ENCODE peak calls at places on chromosomes 12 and 14, in seven cellular contexts. One of them, this sample, is unnamed.

GRCh38 chr14:96925422-96925821 is 128.2 kb downstream of the VRK1 start:
- DNase-seq in foreskin fibroblast: no peak
- DNase-seq in cardiac muscle cell: no peak
- DNase-seq in NT2/D1: no peak
- DNase-seq in psoas muscle: no peak
- DNase-seq in effector memory CD4-positive, alpha-beta T cell: no peak
- DNase-seq in NB4: no peak
- DNase-seq in this sample: no peak

GRCh38 chr12:91140660-91141045 is 29.4 kb upstream of the LUM start:
- DNase-seq in NT2/D1: no peak
- DNase-seq in psoas muscle: no peak
- DNase-seq in effector memory CD4-positive, alpha-beta T cell: no peak
- DNase-seq in cardiac muscle cell: peak
- DNase-seq in foreskin fibroblast: peak
- DNase-seq in NB4: no peak
- DNase-seq in this sample: peak

GRCh38 chr12:45543887-45544286 is 185.6 kb upstream of the ARID2 start:
- DNase-seq in foreskin fibroblast: peak
- DNase-seq in psoas muscle: no peak
- DNase-seq in effector memory CD4-positive, alpha-beta T cell: peak
- DNase-seq in NT2/D1: peak
- DNase-seq in NB4: peak
- DNase-seq in cardiac muscle cell: peak
- DNase-seq in this sample: peak

GRCh38 chr14:81625343-81625742 is 91.7 kb upstream of the SEL1L start:
- DNase-seq in psoas muscle: no peak
- DNase-seq in effector memory CD4-positive, alpha-beta T cell: no peak
- DNase-seq in NB4: peak
- DNase-seq in foreskin fibroblast: no peak
- DNase-seq in cardiac muscle cell: peak
- DNase-seq in NT2/D1: no peak
- DNase-seq in this sample: peak

GRCh38 chr12:49052451-49053208 is 8.0 kb downstream of the KMT2D start:
- DNase-seq in cardiac muscle cell: no peak
- DNase-seq in NB4: no peak
- DNase-seq in NT2/D1: no peak
- DNase-seq in effector memory CD4-positive, alpha-beta T cell: no peak
- DNase-seq in psoas muscle: no peak
- DNase-seq in foreskin fibroblast: no peak
- DNase-seq in this sample: no peak

GRCh38 chr14:74611672-74612345 is at the start of gene LTBP2:
- DNase-seq in psoas muscle: no peak
- DNase-seq in effector memory CD4-positive, alpha-beta T cell: no peak
- DNase-seq in foreskin fibroblast: no peak
- DNase-seq in NT2/D1: no peak
- DNase-seq in NB4: peak
- DNase-seq in cardiac muscle cell: peak
- DNase-seq in this sample: no peak

GRCh38 chr14:53209370-53209769 is 56.2 kb upstream of the DDHD1 start:
- DNase-seq in NB4: peak
- DNase-seq in psoas muscle: no peak
- DNase-seq in effector memory CD4-positive, alpha-beta T cell: no peak
- DNase-seq in NT2/D1: no peak
- DNase-seq in cardiac muscle cell: peak
- DNase-seq in foreskin fibroblast: peak
- DNase-seq in this sample: peak

GRCh38 chr12:66725031-66725430 is 46.2 kb upstream of the GRIP1 start:
- DNase-seq in foreskin fibroblast: no peak
- DNase-seq in NB4: no peak
- DNase-seq in psoas muscle: no peak
- DNase-seq in effector memory CD4-positive, alpha-beta T cell: no peak
- DNase-seq in NT2/D1: no peak
- DNase-seq in cardiac muscle cell: no peak
- DNase-seq in this sample: no peak

GRCh38 chr12:69097619-69098368 is 141.6 kb upstream of the CPSF6 start:
- DNase-seq in cardiac muscle cell: peak
- DNase-seq in NT2/D1: no peak
- DNase-seq in foreskin fibroblast: peak
- DNase-seq in psoas muscle: no peak
- DNase-seq in effector memory CD4-positive, alpha-beta T cell: no peak
- DNase-seq in NB4: no peak
- DNase-seq in this sample: peak

GRCh38 chr14:21768116-21768874 is 94.7 kb upstream of the OR4E1 start:
- DNase-seq in effector memory CD4-positive, alpha-beta T cell: no peak
- DNase-seq in NB4: peak
- DNase-seq in cardiac muscle cell: peak
- DNase-seq in psoas muscle: no peak
- DNase-seq in foreskin fibroblast: no peak
- DNase-seq in NT2/D1: peak
- DNase-seq in this sample: no peak

GRCh38 chr12:89179983-89180382 is 172.3 kb downstream of the DUSP6 start:
- DNase-seq in NB4: peak
- DNase-seq in psoas muscle: no peak
- DNase-seq in cardiac muscle cell: peak
- DNase-seq in foreskin fibroblast: peak
- DNase-seq in effector memory CD4-positive, alpha-beta T cell: no peak
- DNase-seq in NT2/D1: no peak
- DNase-seq in this sample: peak

GRCh38 chr12:51961834-51962233 is 10.3 kb downstream of the ACVR1B start:
- DNase-seq in NT2/D1: no peak
- DNase-seq in NB4: no peak
- DNase-seq in effector memory CD4-positive, alpha-beta T cell: no peak
- DNase-seq in psoas muscle: no peak
- DNase-seq in foreskin fibroblast: no peak
- DNase-seq in cardiac muscle cell: no peak
- DNase-seq in this sample: no peak

GRCh38 chr12:51534216-51534615 is 56.8 kb upstream of the SCN8A start:
- DNase-seq in psoas muscle: no peak
- DNase-seq in NB4: no peak
- DNase-seq in cardiac muscle cell: no peak
- DNase-seq in NT2/D1: no peak
- DNase-seq in foreskin fibroblast: no peak
- DNase-seq in effector memory CD4-positive, alpha-beta T cell: no peak
- DNase-seq in this sample: no peak

GRCh38 chr14:32397871-32398640 is 69.0 kb downstream of the AKAP6 start:
- DNase-seq in cardiac muscle cell: peak
- DNase-seq in NB4: no peak
- DNase-seq in psoas muscle: no peak
- DNase-seq in NT2/D1: no peak
- DNase-seq in effector memory CD4-positive, alpha-beta T cell: no peak
- DNase-seq in foreskin fibroblast: peak
- DNase-seq in this sample: peak

GRCh38 chr12:67386869-67387570 is 117.9 kb downstream of the CAND1 start:
- DNase-seq in effector memory CD4-positive, alpha-beta T cell: no peak
- DNase-seq in psoas muscle: no peak
- DNase-seq in cardiac muscle cell: no peak
- DNase-seq in NB4: no peak
- DNase-seq in NT2/D1: no peak
- DNase-seq in foreskin fibroblast: no peak
- DNase-seq in this sample: peak

GRCh38 chr12:125579916-125580315 is 514.7 kb downstream of the AACS start:
- DNase-seq in psoas muscle: no peak
- DNase-seq in NT2/D1: no peak
- DNase-seq in NB4: no peak
- DNase-seq in effector memory CD4-positive, alpha-beta T cell: no peak
- DNase-seq in foreskin fibroblast: no peak
- DNase-seq in cardiac muscle cell: no peak
- DNase-seq in this sample: no peak

DNA sequence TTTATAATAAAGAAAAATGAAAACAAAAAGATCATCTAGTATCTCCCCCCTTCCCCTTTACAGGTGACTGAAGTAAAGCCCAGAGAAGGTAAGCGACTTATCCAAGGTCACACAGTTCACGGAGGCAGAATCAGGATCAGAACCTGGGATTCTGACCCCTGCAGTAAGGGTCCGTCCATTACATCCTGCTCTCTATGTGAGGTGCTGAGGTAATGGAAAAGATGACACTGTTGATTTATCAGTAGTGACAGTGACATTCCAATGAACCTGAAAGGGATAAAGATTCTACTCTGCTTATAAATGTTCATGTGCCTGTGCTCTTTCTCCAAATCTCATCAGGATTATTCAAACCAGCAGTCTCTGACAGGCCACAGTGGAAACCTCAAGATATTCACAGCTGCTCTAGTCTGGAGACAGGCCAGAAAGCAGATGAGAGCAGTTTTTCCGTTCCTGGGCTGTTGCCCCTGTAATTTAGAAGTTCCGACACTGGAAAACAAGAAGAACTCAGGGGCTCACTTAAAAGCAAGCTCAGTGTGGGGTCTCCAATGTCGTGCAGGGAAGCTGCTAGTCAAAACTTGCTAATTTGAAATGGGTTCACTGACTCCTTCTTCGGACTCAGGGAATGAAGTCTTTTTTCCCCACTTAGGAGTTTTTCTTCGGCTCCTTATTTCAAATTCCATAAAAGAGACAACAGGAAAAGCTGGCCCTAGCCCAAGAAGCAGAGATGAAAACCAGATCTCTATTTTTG is 131.7 kb upstream of the EEA1 start:
- DNase-seq in NT2/D1: no peak
- DNase-seq in cardiac muscle cell: peak
- DNase-seq in effector memory CD4-positive, alpha-beta T cell: no peak
- DNase-seq in NB4: no peak
- DNase-seq in foreskin fibroblast: peak
- DNase-seq in psoas muscle: no peak
- DNase-seq in this sample: peak
- H3K4me3 ChIP-seq in NT2/D1: no peak
- H3K4me3 ChIP-seq in cardiac muscle cell: no peak
- H3K4me3 ChIP-seq in effector memory CD4-positive, alpha-beta T cell: no peak
- H3K4me3 ChIP-seq in NB4: no peak
- H3K4me3 ChIP-seq in foreskin fibroblast: peak
- H3K4me3 ChIP-seq in psoas muscle: peak
- H3K4me3 ChIP-seq in this sample: peak

GRCh38 chr14:65231286-65231980 is 129.1 kb upstream of the MAX start:
- DNase-seq in effector memory CD4-positive, alpha-beta T cell: no peak
- DNase-seq in cardiac muscle cell: no peak
- DNase-seq in NT2/D1: no peak
- DNase-seq in foreskin fibroblast: no peak
- DNase-seq in psoas muscle: no peak
- DNase-seq in NB4: no peak
- DNase-seq in this sample: no peak

GRCh38 chr14:65228436-65228835 is 126.1 kb upstream of the MAX start:
- DNase-seq in cardiac muscle cell: no peak
- DNase-seq in foreskin fibroblast: no peak
- DNase-seq in NT2/D1: no peak
- DNase-seq in effector memory CD4-positive, alpha-beta T cell: no peak
- DNase-seq in NB4: no peak
- DNase-seq in psoas muscle: no peak
- DNase-seq in this sample: no peak

GRCh38 chr14:65229431-65230286 is 127.3 kb upstream of the MAX start:
- DNase-seq in foreskin fibroblast: no peak
- DNase-seq in NT2/D1: no peak
- DNase-seq in effector memory CD4-positive, alpha-beta T cell: no peak
- DNase-seq in psoas muscle: no peak
- DNase-seq in NB4: no peak
- DNase-seq in cardiac muscle cell: peak
- DNase-seq in this sample: peak

GRCh38 chr14:65228956-65229355 is 126.6 kb upstream of the MAX start:
- DNase-seq in psoas muscle: no peak
- DNase-seq in NT2/D1: no peak
- DNase-seq in effector memory CD4-positive, alpha-beta T cell: no peak
- DNase-seq in foreskin fibroblast: no peak
- DNase-seq in NB4: no peak
- DNase-seq in cardiac muscle cell: no peak
- DNase-seq in this sample: no peak

GRCh38 chr14:65230287-65230728 is 128.0 kb upstream of the MAX start:
- DNase-seq in cardiac muscle cell: peak
- DNase-seq in effector memory CD4-positive, alpha-beta T cell: no peak
- DNase-seq in NB4: no peak
- DNase-seq in NT2/D1: no peak
- DNase-seq in psoas muscle: no peak
- DNase-seq in foreskin fibroblast: no peak
- DNase-seq in this sample: no peak
- H3K4me3 ChIP-seq in cardiac muscle cell: no peak
- H3K4me3 ChIP-seq in effector memory CD4-positive, alpha-beta T cell: peak
- H3K4me3 ChIP-seq in NB4: no peak
- H3K4me3 ChIP-seq in NT2/D1: no peak
- H3K4me3 ChIP-seq in psoas muscle: peak
- H3K4me3 ChIP-seq in foreskin fibroblast: peak
- H3K4me3 ChIP-seq in this sample: peak

DNA sequence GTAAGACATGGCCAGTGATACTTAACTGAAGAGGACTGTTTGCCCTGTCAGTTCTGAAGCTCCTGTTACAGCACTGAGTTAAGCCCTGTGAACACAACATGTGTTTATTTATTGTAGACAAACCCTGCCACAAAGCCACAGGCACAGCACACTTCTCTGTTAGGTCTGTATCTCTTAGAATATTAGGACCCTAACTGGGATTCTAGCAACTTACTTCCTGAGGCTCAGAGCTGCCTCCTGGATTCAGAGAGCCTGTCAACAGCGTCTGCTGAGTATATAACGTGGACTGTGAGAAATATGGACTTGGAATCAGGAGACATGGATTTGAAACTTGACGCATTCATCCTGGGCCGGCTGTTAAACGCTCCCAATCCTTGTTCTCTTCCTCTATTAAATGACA is 135.0 kb upstream of the HIF1A start:
- DNase-seq in NT2/D1: no peak
- DNase-seq in effector memory CD4-positive, alpha-beta T cell: no peak
- DNase-seq in psoas muscle: no peak
- DNase-seq in cardiac muscle cell: peak
- DNase-seq in NB4: no peak
- DNase-seq in foreskin fibroblast: no peak
- DNase-seq in this sample: no peak
- H3K4me3 ChIP-seq in NT2/D1: no peak
- H3K4me3 ChIP-seq in effector memory CD4-positive, alpha-beta T cell: no peak
- H3K4me3 ChIP-seq in psoas muscle: no peak
- H3K4me3 ChIP-seq in cardiac muscle cell: no peak
- H3K4me3 ChIP-seq in NB4: no peak
- H3K4me3 ChIP-seq in foreskin fibroblast: no peak
- H3K4me3 ChIP-seq in this sample: no peak

DNA sequence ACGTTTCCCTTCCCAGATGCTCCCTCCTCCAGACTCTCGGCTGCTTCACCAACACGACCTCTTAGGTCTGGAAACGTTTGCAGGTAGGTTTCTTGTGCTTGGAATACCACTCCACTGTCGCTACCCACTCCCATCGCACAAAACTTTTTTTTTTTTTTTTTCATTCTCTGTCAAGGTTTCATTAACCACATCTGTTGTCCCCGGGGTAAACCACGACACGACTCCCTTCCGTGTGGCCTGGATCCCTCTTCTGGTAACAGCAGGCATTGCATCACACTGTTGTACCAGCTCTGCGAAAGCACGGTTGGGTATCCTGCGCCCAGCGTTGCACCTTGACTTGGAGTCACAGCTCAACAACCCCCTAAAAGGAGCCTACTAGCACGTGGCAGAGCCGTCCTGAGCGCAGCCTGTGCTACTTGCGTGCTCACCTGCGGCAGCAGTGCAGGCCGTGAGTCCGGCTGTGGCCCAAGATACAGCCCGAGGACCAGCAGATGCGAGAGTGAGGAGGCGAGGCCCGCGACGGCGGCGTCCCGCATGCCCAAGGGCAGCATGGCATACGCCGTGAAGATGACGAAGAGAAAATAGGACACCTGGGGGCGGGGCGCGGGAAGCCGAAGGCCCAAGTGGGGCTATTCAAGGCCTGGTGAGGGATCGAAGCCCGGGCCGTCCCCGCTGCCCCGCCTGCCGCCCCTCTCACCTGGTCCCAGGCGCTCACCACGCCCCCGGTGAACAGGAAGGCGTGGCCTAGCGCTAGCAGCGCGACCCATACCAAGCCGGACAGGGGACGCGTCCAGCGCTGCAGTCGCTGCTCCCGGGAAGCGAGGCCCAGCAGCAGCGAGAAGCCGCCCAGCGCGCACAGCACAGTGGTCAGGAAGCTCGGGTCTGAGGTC is 2.5 kb downstream of the ADCY4 start:
- DNase-seq in NT2/D1: peak
- DNase-seq in NB4: peak
- DNase-seq in psoas muscle: peak
- DNase-seq in effector memory CD4-positive, alpha-beta T cell: peak
- DNase-seq in foreskin fibroblast: peak
- DNase-seq in cardiac muscle cell: peak
- DNase-seq in this sample: peak
- H3K4me3 ChIP-seq in NT2/D1: peak
- H3K4me3 ChIP-seq in NB4: no peak
- H3K4me3 ChIP-seq in psoas muscle: peak
- H3K4me3 ChIP-seq in effector memory CD4-positive, alpha-beta T cell: peak
- H3K4me3 ChIP-seq in foreskin fibroblast: no peak
- H3K4me3 ChIP-seq in cardiac muscle cell: peak
- H3K4me3 ChIP-seq in this sample: peak